ENCODE peak calls at places on chromosomes 16 and 17, in eight cellular contexts. S, X, H, N, F, Z, P and R are unnamed samples.

GRCh38 chr17:71631483-71631882 is 489.3 kb upstream of the SOX9 start:
- DNase-seq in S (no peak), X (no peak), H (no peak), N (no peak), F (no peak), Z (no peak), P (no peak), R (peak)

GRCh38 chr17:35731932-35732805 is 730 bp downstream of the RASL10B start:
- DNase-seq in S (no peak), X (peak), H (no peak), N (peak), F (no peak), Z (peak), P (no peak), R (no peak)

GRCh38 chr17:13594762-13595697 is 6.7 kb downstream of the HS3ST3A1 start:
- DNase-seq in S (peak), X (peak), H (peak), N (peak), F (peak), Z (peak), P (peak), R (peak)

GRCh38 chr16:64019339-64019738 is 1102.5 kb downstream of the CDH11 start:
- DNase-seq in S (no peak), X (no peak), H (no peak), N (no peak), F (no peak), Z (no peak), P (no peak), R (no peak)

GRCh38 chr17:78127240-78127887 is 1.2 kb downstream of the TMC6 start:
- DNase-seq in S (no peak), X (no peak), H (no peak), N (peak), F (no peak), Z (peak), P (peak), R (no peak)

GRCh38 chr17:81371910-81372760 is 23.1 kb upstream of the BAHCC1 start:
- DNase-seq in S (no peak), X (peak), H (no peak), N (peak), F (no peak), Z (no peak), P (no peak), R (peak)

GRCh38 chr16:73601911-73602310 is 554.0 kb upstream of the ZFHX3 start:
- DNase-seq in S (no peak), X (no peak), H (no peak), N (no peak), F (peak), Z (no peak), P (no peak), R (no peak)

GRCh38 chr16:89404561-89404960 is 85.8 kb downstream of the ANKRD11 start:
- DNase-seq in S (no peak), X (no peak), H (no peak), N (no peak), F (no peak), Z (no peak), P (no peak), R (no peak)

GRCh38 chr16:85995591-85996461 is 96.9 kb downstream of the IRF8 start:
- DNase-seq in S (no peak), X (no peak), H (no peak), N (no peak), F (no peak), Z (no peak), P (no peak), R (no peak)